ENCODE peak calls at places on chromosomes 13 and 19, in four cellular contexts. U, C, Y and B are unnamed samples.

GRCh38 chr19:56350416-56351045 is 35.9 kb upstream of the ZSCAN5A start:
- DNase-seq in U (no peak), C (peak), Y (peak), B (peak)

GRCh38 chr13:90696656-90697055 is 650.8 kb upstream of the MIR17HG start:
- DNase-seq in U (no peak), C (no peak), Y (no peak), B (no peak)

GRCh38 chr13:39825886-39826285 is 170.4 kb downstream of the COG6 start:
- DNase-seq in U (no peak), C (no peak), Y (no peak), B (no peak)

GRCh38 chr19:5321851-5322681 is 18.5 kb downstream of the PTPRS start:
- DNase-seq in U (no peak), C (no peak), Y (no peak), B (no peak)

GRCh38 chr13:78238911-78239310 is 320.3 kb upstream of the EDNRB start:
- DNase-seq in U (no peak), C (no peak), Y (no peak), B (no peak)

GRCh38 chr13:50129923-50130685 is 114.9 kb downstream of the KCNRG start:
- DNase-seq in U (peak), C (peak), Y (no peak), B (peak)

GRCh38 chr13:32617112-32617511 is 30.9 kb downstream of the PDS5B start:
- DNase-seq in U (no peak), C (no peak), Y (no peak), B (no peak)

GRCh38 chr13:112776971-112777370 is 87.1 kb downstream of the ATP11A start:
- DNase-seq in U (no peak), C (no peak), Y (no peak), B (no peak)

GRCh38 chr13:26977541-26977940 is 194.1 kb downstream of the USP12 start:
- DNase-seq in U (no peak), C (no peak), Y (no peak), B (no peak)

GRCh38 chr19:2984196-2984490 is 6.8 kb downstream of the TLE6 start:
- DNase-seq in U (no peak), C (no peak), Y (no peak), B (peak)

GRCh38 chr13:112857914-112858490 is 111.0 kb upstream of the MCF2L start:
- DNase-seq in U (no peak), C (no peak), Y (no peak), B (no peak)

GRCh38 chr19:11046608-11047354 is 42.5 kb upstream of the LDLR start:
- DNase-seq in U (no peak), C (no peak), Y (no peak), B (no peak)

GRCh38 chr13:108082481-108082880 is 132.9 kb downstream of the LIG4 start:
- DNase-seq in U (no peak), C (no peak), Y (no peak), B (no peak)

GRCh38 chr13:108084840-108085239 is 130.5 kb downstream of the LIG4 start:
- DNase-seq in U (no peak), C (no peak), Y (no peak), B (no peak)

GRCh38 chr13:108083056-108083455 is 132.3 kb downstream of the LIG4 start:
- DNase-seq in U (no peak), C (no peak), Y (no peak), B (no peak)

GRCh38 chr13:108087813-108088212 is 127.5 kb downstream of the LIG4 start:
- DNase-seq in U (no peak), C (no peak), Y (no peak), B (no peak)

DNA sequence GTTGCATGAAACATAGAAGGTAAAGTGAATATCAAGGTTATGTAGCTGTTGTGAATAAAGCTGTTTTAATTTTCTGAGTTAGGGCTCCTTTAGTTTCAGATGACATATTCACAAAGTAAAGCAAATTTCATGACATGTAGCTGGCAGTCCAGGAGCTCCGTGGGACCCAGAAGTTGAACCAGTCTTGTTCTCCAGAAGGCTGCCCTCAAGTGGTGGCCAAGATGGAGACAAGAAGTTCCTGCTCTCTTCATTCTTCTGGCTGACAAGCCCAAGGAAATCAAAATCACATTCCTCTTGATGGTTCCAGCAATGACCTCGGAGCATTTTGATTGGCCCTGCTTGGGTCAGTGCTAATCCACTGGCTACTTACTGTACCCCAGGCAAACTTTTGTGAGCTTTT is 128.7 kb downstream of the LIG4 start:
- DNase-seq in U (no peak), C (peak), Y (no peak), B (no peak)
- TF ChIP-seq CTCF in U (no peak), C (no peak), Y (no peak), B (no peak)

GRCh38 chr19:39103151-39103550 is 19.0 kb downstream of the ACP7 start:
- DNase-seq in U (no peak), C (no peak), Y (no peak), B (no peak)

GRCh38 chr19:39100500-39101166 is 16.5 kb downstream of the ACP7 start:
- DNase-seq in U (no peak), C (no peak), Y (no peak), B (no peak)

GRCh38 chr19:39106201-39106600 is 19.4 kb upstream of the PAK4 start:
- DNase-seq in U (no peak), C (no peak), Y (no peak), B (no peak)

GRCh38 chr19:39099341-39099740 is 15.2 kb downstream of the ACP7 start:
- DNase-seq in U (no peak), C (no peak), Y (no peak), B (no peak)

GRCh38 chr19:39104104-39104708 is 20.0 kb downstream of the ACP7 start:
- DNase-seq in U (no peak), C (no peak), Y (no peak), B (no peak)
- H3K4me3 ChIP-seq in U (no peak), C (no peak), Y (no peak), B (no peak)

GRCh38 chr13:99600318-99600717 is 99.0 kb downstream of the TM9SF2 start:
- DNase-seq in U (no peak), C (no peak), Y (no peak), B (no peak)
- TF ChIP-seq CTCF in U (no peak), C (no peak), Y (peak), B (no peak)

GRCh38 chr19:39917561-39918182 is 16.8 kb downstream of the FCGBP start:
- DNase-seq in U (no peak), C (no peak), Y (no peak), B (no peak)
- H3K4me3 ChIP-seq in U (no peak), C (no peak), Y (no peak), B (no peak)

GRCh38 chr13:45238945-45239795 is 38.3 kb upstream of the KCTD4 start:
- DNase-seq in U (no peak), C (peak), Y (no peak), B (peak)
- TF ChIP-seq CTCF in U (no peak), C (no peak), Y (no peak), B (no peak)

GRCh38 chr19:51903192-51903591 is 1.6 kb downstream of the ZNF649 start:
- DNase-seq in U (no peak), C (no peak), Y (no peak), B (no peak)
- H3K4me3 ChIP-seq in U (no peak), C (no peak), Y (peak), B (no peak)